ENCODE peak calls at places on chromosome 6, in four cellular contexts. M, T, D and A are unnamed samples.

GRCh38 chr6:27441001-27441400 is 31.9 kb downstream of the ZNF184 start:
- DNase-seq in M (no peak), T (no peak), D (peak; percentile 3), A (no peak)

GRCh38 chr6:45278367-45278766 is 49.8 kb upstream of the RUNX2 start:
- DNase-seq in M (no peak), T (no peak), D (peak; percentile 38), A (no peak)

GRCh38 chr6:14875678-14876063 is 370.2 kb upstream of the JARID2 start:
- DNase-seq in M (no peak), T (no peak), D (no peak), A (no peak)

GRCh38 chr6:40755749-40756452 is 168.7 kb upstream of the LRFN2 start:
- DNase-seq in M (no peak), T (no peak), D (peak; percentile 75), A (no peak)

GRCh38 chr6:168956884-168957730 is 296.5 kb downstream of the THBS2 start:
- DNase-seq in M (peak; percentile 69), T (peak; percentile 57), D (peak; percentile 78), A (peak; percentile 49)

GRCh38 chr6:37488464-37488863 is 11.2 kb downstream of the CCDC167 start:
- DNase-seq in M (no peak), T (no peak), D (no peak), A (no peak)

GRCh38 chr6:150450918-150451317 is 82.1 kb downstream of the IYD start:
- DNase-seq in M (no peak), T (no peak), D (no peak), A (no peak)

GRCh38 chr6:85417336-85417735 is 32.5 kb upstream of the NT5E start:
- DNase-seq in M (no peak), T (no peak), D (peak; percentile 46), A (no peak)

GRCh38 chr6:11163932-11164331 is 52.4 kb upstream of the ERVFRD-1 start:
- DNase-seq in M (no peak), T (no peak), D (no peak), A (no peak)

GRCh38 chr6:130276507-130276906 is 53.8 kb upstream of the SAMD3 start:
- DNase-seq in M (no peak), T (no peak), D (no peak), A (no peak)

GRCh38 chr6:110574817-110575216 is 98.4 kb upstream of the SLC22A16 start:
- DNase-seq in M (no peak), T (no peak), D (no peak), A (no peak)

GRCh38 chr6:45310118-45310788 is 17.9 kb upstream of the RUNX2 start:
- DNase-seq in M (no peak), T (no peak), D (no peak), A (no peak)

GRCh38 chr6:47475319-47475816 is 2.2 kb upstream of the CD2AP start:
- DNase-seq in M (no peak), T (no peak), D (no peak), A (no peak)

GRCh38 chr6:164825386-164825785 is 484.0 kb downstream of the C6orf118 start:
- DNase-seq in M (no peak), T (no peak), D (peak; percentile 70), A (no peak)

GRCh38 chr6:114344216-114344970 is 1.6 kb upstream of the HS3ST5 start:
- DNase-seq in M (no peak), T (no peak), D (no peak), A (no peak)

GRCh38 chr6:114342086-114342825 is 567 bp downstream of the HS3ST5 start:
- DNase-seq in M (peak; percentile 15), T (peak; percentile 45), D (peak; percentile 21), A (no peak)

GRCh38 chr6:114343782-114344144 is 940 bp upstream of the HS3ST5 start:
- DNase-seq in M (no peak), T (no peak), D (no peak), A (no peak)

GRCh38 chr6:114344971-114345274 is 2.1 kb upstream of the HS3ST5 start:
- DNase-seq in M (no peak), T (no peak), D (no peak), A (no peak)

GRCh38 chr6:114342826-114343781 is at the start of gene HS3ST5:
- DNase-seq in M (peak; percentile 14), T (peak; percentile 45), D (peak; percentile 32), A (peak; percentile 5)
- TF ChIP-seq CTCF in M (no peak), T (peak; percentile 13), D (peak; percentile 21), A (peak; percentile 47)

GRCh38 chr6:51398793-51399192 is 580.1 kb downstream of the TFAP2B start:
- DNase-seq in M (no peak), T (no peak), D (no peak), A (no peak)
- TF ChIP-seq CTCF in M (no peak), T (no peak), D (no peak), A (no peak)

DNA sequence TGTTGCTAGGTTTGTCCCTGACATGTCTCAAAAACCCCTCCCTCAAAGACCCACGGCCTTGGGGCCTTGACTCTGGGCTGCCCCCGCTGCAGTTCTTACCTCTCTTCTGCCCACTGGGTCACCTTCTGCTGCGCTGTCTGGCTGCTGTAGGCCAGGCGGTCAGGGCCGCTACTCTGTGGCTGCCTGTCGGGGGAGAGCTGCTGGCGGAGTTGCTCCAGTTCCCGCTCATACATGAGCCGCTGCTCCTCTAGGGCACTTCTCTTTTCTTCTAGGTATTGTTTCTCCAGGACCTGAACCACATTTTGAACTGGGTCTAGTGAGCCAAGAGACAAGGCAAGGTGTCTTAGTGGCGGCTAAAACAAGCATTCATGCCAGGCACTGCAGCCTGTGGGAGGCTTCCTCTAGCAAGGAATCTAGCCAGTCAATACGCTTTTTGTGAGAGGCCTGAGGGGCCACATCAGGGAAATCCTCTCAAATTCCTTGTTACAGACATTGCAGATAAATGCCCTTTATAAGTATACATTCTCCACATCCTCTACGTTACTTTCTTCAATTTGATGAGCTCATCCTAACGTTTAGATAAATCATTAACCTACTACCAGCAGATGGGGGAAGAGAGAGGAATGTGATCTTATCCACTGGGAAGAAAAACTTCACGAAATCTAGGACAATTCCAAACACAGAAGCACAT is 110.3 kb upstream of the NUP153 start:
- DNase-seq in M (no peak), T (no peak), D (peak; percentile 36), A (peak; percentile 8)
- TF ChIP-seq CTCF in M (no peak), T (no peak), D (no peak), A (no peak)

GRCh38 chr6:135759831-135760230 is 91.7 kb upstream of the PDE7B start:
- DNase-seq in M (no peak), T (no peak), D (peak; percentile 17), A (no peak)
- TF ChIP-seq CTCF in M (no peak), T (no peak), D (no peak), A (no peak)

GRCh38 chr6:154499854-154500589 is 10.5 kb downstream of the CNKSR3 start:
- DNase-seq in M (no peak), T (no peak), D (no peak), A (no peak)

GRCh38 chr6:154501287-154501868 is 9.1 kb downstream of the CNKSR3 start:
- DNase-seq in M (no peak), T (no peak), D (no peak), A (no peak)

GRCh38 chr6:154498340-154498934 is 12.0 kb downstream of the CNKSR3 start:
- DNase-seq in M (no peak), T (no peak), D (peak; percentile 66), A (no peak)

GRCh38 chr6:154502564-154502963 is 7.9 kb downstream of the CNKSR3 start:
- DNase-seq in M (no peak), T (no peak), D (no peak), A (no peak)

DNA sequence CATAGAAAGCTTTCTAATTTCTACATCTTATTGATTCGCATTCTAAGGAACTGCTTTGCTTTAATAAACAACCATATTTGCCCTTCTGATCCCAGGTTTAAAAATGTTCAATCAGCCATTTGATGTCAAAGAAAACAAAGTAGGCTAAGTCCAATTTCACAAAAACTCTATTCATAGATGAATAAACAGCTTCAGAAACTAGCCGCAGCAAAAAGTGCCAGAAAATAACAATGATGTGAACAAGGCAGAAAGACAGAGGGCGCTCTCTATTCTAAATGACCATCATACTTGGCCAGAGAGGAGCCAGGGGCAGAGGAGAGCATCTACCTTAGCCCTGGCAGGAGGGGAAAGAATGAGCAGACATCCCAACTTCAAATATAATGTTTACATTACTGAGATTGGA is 9.7 kb downstream of the CNKSR3 start:
- DNase-seq in M (no peak), T (no peak), D (no peak), A (no peak)
- TF ChIP-seq CTCF in M (no peak), T (peak; percentile 23), D (peak; percentile 50), A (peak; percentile 50)

GRCh38 chr6:1363729-1364572 is 25.4 kb upstream of the FOXF2 start:
- DNase-seq in M (no peak), T (no peak), D (no peak), A (no peak)
- TF ChIP-seq CTCF in M (no peak), T (peak; percentile 15), D (no peak), A (peak; percentile 9)